ENCODE peak calls at places on chromosomes 12 and 14, in eight cellular contexts. X is activated T-cell treated with anti-CD3 and anti-CD28 coated beads for 1 hour, I is C1 segment of cervical spinal cord, K is AG08396, W is HS-5, E is Karpas-422, T is GM12864, P is T1000. S is an unnamed sample.

GRCh38 chr12:108888031-108888430 is 8.1 kb downstream of the DAO start:
- DNase-seq in X (no peak), I (no peak), K (no peak), W (no peak), E (no peak), T (no peak), P (no peak), S (no peak)

GRCh38 chr14:47917344-47917954 is 242.0 kb upstream of the MDGA2 start:
- DNase-seq in X (no peak), I (no peak), K (no peak), W (peak; percentile 25), E (peak; percentile 80), T (no peak), P (peak; percentile 40), S (no peak)

GRCh38 chr12:40911676-40912075 is 219.4 kb downstream of the CNTN1 start:
- DNase-seq in X (no peak), I (no peak), K (no peak), W (no peak), E (no peak), T (no peak), P (no peak), S (no peak)

GRCh38 chr12:105906545-105906944 is 232.2 kb downstream of the NUAK1 start:
- DNase-seq in X (no peak), I (no peak), K (no peak), W (no peak), E (no peak), T (no peak), P (no peak), S (no peak)

GRCh38 chr12:95118788-95119179 is 45.4 kb upstream of the NR2C1 start:
- DNase-seq in X (no peak), I (no peak), K (no peak), W (no peak), E (no peak), T (no peak), P (no peak), S (no peak)

GRCh38 chr12:49983892-49984291 is 11.1 kb downstream of the AQP6 start:
- DNase-seq in X (no peak), I (no peak), K (peak; percentile 81), W (peak; percentile 81), E (no peak), T (no peak), P (no peak), S (no peak)

GRCh38 chr14:94345344-94346072 is 22.4 kb upstream of the SERPINA6 start:
- DNase-seq in X (no peak), I (no peak), K (peak; percentile 82), W (peak; percentile 93), E (no peak), T (no peak), P (peak; percentile 52), S (peak; percentile 36)

GRCh38 chr14:75402867-75403413 is 24.9 kb upstream of the JDP2 start:
- DNase-seq in X (no peak), I (no peak), K (no peak), W (no peak), E (no peak), T (no peak), P (no peak), S (no peak)

GRCh38 chr12:31322651-31323248 is 3.2 kb downstream of the SINHCAF start:
- DNase-seq in X (no peak), I (no peak), K (no peak), W (no peak), E (no peak), T (no peak), P (no peak), S (peak; percentile 69)

GRCh38 chr12:23731493-23731892 is 218.0 kb downstream of the SOX5 start:
- DNase-seq in X (no peak), I (no peak), K (no peak), W (no peak), E (no peak), T (no peak), P (no peak), S (no peak)

GRCh38 chr14:33679461-33680225 is 271.2 kb downstream of the EGLN3 start:
- DNase-seq in X (no peak), I (no peak), K (no peak), W (peak; percentile 89), E (no peak), T (no peak), P (no peak), S (peak; percentile 85)

GRCh38 chr12:18148961-18149360 is 59.0 kb upstream of the RERGL start:
- DNase-seq in X (no peak), I (no peak), K (no peak), W (no peak), E (no peak), T (no peak), P (no peak), S (no peak)

GRCh38 chr14:59086241-59086899 is 102.1 kb upstream of the DAAM1 start:
- DNase-seq in X (no peak), I (no peak), K (no peak), W (no peak), E (no peak), T (no peak), P (no peak), S (no peak)

GRCh38 chr12:53268009-53268636 is at the start of gene ESPL1:
- DNase-seq in X (peak; percentile 74), I (peak; percentile 13), K (peak; percentile 92), W (peak; percentile 35), E (peak; percentile 94), T (peak; percentile 74), P (peak; percentile 67), S (peak; percentile 54)

GRCh38 chr14:64786296-64787149 is 82.3 kb downstream of the PLEKHG3 start:
- DNase-seq in X (no peak), I (no peak), K (peak; percentile 69), W (no peak), E (no peak), T (no peak), P (no peak), S (no peak)

GRCh38 chr12:111741235-111741812 is 25.4 kb upstream of the ALDH2 start:
- DNase-seq in X (no peak), I (no peak), K (no peak), W (no peak), E (no peak), T (no peak), P (no peak), S (no peak)

GRCh38 chr12:25058619-25059018 is 109.7 kb upstream of the BCAT1 start:
- DNase-seq in X (no peak), I (no peak), K (no peak), W (no peak), E (peak; percentile 83), T (peak; percentile 60), P (no peak), S (no peak)

GRCh38 chr12:124110372-124110883 is 137.4 kb downstream of the ZNF664 start:
- DNase-seq in X (no peak), I (no peak), K (no peak), W (no peak), E (no peak), T (no peak), P (no peak), S (no peak)

GRCh38 chr14:98741523-98741922 is 530.5 kb downstream of the BCL11B start:
- DNase-seq in X (no peak), I (no peak), K (no peak), W (no peak), E (no peak), T (no peak), P (no peak), S (no peak)

GRCh38 chr12:88604646-88605045 is 24.4 kb upstream of the KITLG start:
- DNase-seq in X (no peak), I (no peak), K (no peak), W (no peak), E (no peak), T (no peak), P (no peak), S (no peak)

GRCh38 chr12:27969011-27969900 is 3.3 kb downstream of the PTHLH start:
- DNase-seq in X (no peak), I (no peak), K (peak; percentile 37), W (no peak), E (no peak), T (no peak), P (no peak), S (no peak)

GRCh38 chr12:92141585-92142244 is 3.9 kb downstream of the BTG1 start:
- DNase-seq in X (no peak), I (no peak), K (no peak), W (no peak), E (no peak), T (no peak), P (no peak), S (no peak)

GRCh38 chr14:60977848-60978247 is 3.0 kb downstream of the TRMT5 start:
- DNase-seq in X (no peak), I (no peak), K (no peak), W (no peak), E (no peak), T (no peak), P (no peak), S (no peak)

GRCh38 chr14:34721129-34721528 is 6.7 kb upstream of the CFL2 start:
- DNase-seq in X (no peak), I (no peak), K (no peak), W (no peak), E (peak; percentile 41), T (no peak), P (no peak), S (no peak)

GRCh38 chr12:11768233-11768965 is 118.9 kb downstream of the ETV6 start:
- DNase-seq in X (no peak), I (no peak), K (no peak), W (no peak), E (no peak), T (no peak), P (no peak), S (no peak)

GRCh38 chr14:52853522-52853854 is 62.1 kb upstream of the GNPNAT1 start:
- DNase-seq in X (no peak), I (no peak), K (no peak), W (no peak), E (no peak), T (no peak), P (no peak), S (no peak)

GRCh38 chr14:89013098-89013504 is 188.7 kb downstream of the TTC8 start:
- DNase-seq in X (no peak), I (no peak), K (peak; percentile 31), W (no peak), E (peak; percentile 80), T (no peak), P (peak; percentile 20), S (peak; percentile 24)